ENCODE peak calls at places on chromosomes 6 and 20, in five cellular contexts. One of them, this sample, is unnamed.

GRCh38 chr6:105680131-105680530 is 277.2 kb upstream of the PREP start:
- DNase-seq in AG04449: no peak
- DNase-seq in T-cell: no peak
- DNase-seq in immature natural killer cell: no peak
- DNase-seq in body of pancreas: no peak
- DNase-seq in this sample: no peak

GRCh38 chr6:119430820-119431219 is 81.3 kb upstream of the MAN1A1 start:
- DNase-seq in AG04449: no peak
- DNase-seq in immature natural killer cell: no peak
- DNase-seq in body of pancreas: no peak
- DNase-seq in T-cell: no peak
- DNase-seq in this sample: no peak

GRCh38 chr6:157075549-157076426 is 247.5 kb downstream of the TMEM242 start:
- DNase-seq in T-cell: no peak
- DNase-seq in body of pancreas: no peak
- DNase-seq in AG04449: no peak
- DNase-seq in immature natural killer cell: no peak
- DNase-seq in this sample: peak; percentile 47

GRCh38 chr6:168715643-168716481 is 274.9 kb downstream of the SMOC2 start:
- DNase-seq in T-cell: no peak
- DNase-seq in body of pancreas: no peak
- DNase-seq in immature natural killer cell: no peak
- DNase-seq in AG04449: no peak
- DNase-seq in this sample: no peak

GRCh38 chr6:112014483-112014882 is 39.4 kb upstream of the CCN6 start:
- DNase-seq in immature natural killer cell: no peak
- DNase-seq in AG04449: peak; percentile 68
- DNase-seq in body of pancreas: no peak
- DNase-seq in T-cell: no peak
- DNase-seq in this sample: peak; percentile 53

GRCh38 chr20:17542993-17543412 is 11.8 kb upstream of the BFSP1 start:
- DNase-seq in immature natural killer cell: no peak
- DNase-seq in T-cell: no peak
- DNase-seq in body of pancreas: no peak
- DNase-seq in AG04449: peak; percentile 81
- DNase-seq in this sample: peak; percentile 86

GRCh38 chr6:145813285-145814034 is 1.1 kb downstream of the FBXO30 start:
- DNase-seq in T-cell: no peak
- DNase-seq in AG04449: no peak
- DNase-seq in body of pancreas: no peak
- DNase-seq in immature natural killer cell: no peak
- DNase-seq in this sample: peak; percentile 74

GRCh38 chr20:35773154-35773751 is 1.4 kb downstream of the PHF20 start:
- DNase-seq in immature natural killer cell: peak; percentile 57
- DNase-seq in T-cell: peak; percentile 5
- DNase-seq in body of pancreas: peak; percentile 37
- DNase-seq in AG04449: no peak
- DNase-seq in this sample: peak; percentile 56

GRCh38 chr6:5205877-5206840 is 54.6 kb downstream of the LYRM4 start:
- DNase-seq in immature natural killer cell: no peak
- DNase-seq in AG04449: peak; percentile 29
- DNase-seq in T-cell: no peak
- DNase-seq in body of pancreas: peak; percentile 76
- DNase-seq in this sample: peak; percentile 92

GRCh38 chr20:4609511-4609910 is 112.2 kb upstream of the PRND start:
- DNase-seq in AG04449: no peak
- DNase-seq in body of pancreas: no peak
- DNase-seq in T-cell: no peak
- DNase-seq in immature natural killer cell: no peak
- DNase-seq in this sample: no peak

GRCh38 chr6:5379647-5380242 is 118.4 kb downstream of the FARS2 start:
- DNase-seq in AG04449: no peak
- DNase-seq in body of pancreas: no peak
- DNase-seq in immature natural killer cell: no peak
- DNase-seq in T-cell: no peak
- DNase-seq in this sample: peak; percentile 59

GRCh38 chr6:140774080-140774505 is 1358.6 kb upstream of the GJE1 start:
- DNase-seq in AG04449: peak; percentile 40
- DNase-seq in immature natural killer cell: no peak
- DNase-seq in T-cell: no peak
- DNase-seq in body of pancreas: peak; percentile 3
- DNase-seq in this sample: peak; percentile 76

GRCh38 chr20:62051166-62051900 is 14.3 kb downstream of the TAF4 start:
- DNase-seq in immature natural killer cell: no peak
- DNase-seq in T-cell: no peak
- DNase-seq in body of pancreas: no peak
- DNase-seq in AG04449: no peak
- DNase-seq in this sample: no peak

GRCh38 chr6:79628466-79629288 is 2.5 kb upstream of the SH3BGRL2 start:
- DNase-seq in immature natural killer cell: no peak
- DNase-seq in body of pancreas: no peak
- DNase-seq in T-cell: no peak
- DNase-seq in AG04449: no peak
- DNase-seq in this sample: no peak

GRCh38 chr6:16374796-16375195 is 136.4 kb downstream of the GMPR start:
- DNase-seq in immature natural killer cell: no peak
- DNase-seq in AG04449: no peak
- DNase-seq in body of pancreas: peak; percentile 15
- DNase-seq in T-cell: no peak
- DNase-seq in this sample: no peak

GRCh38 chr6:141953072-141953471 is 179.7 kb upstream of the GJE1 start:
- DNase-seq in T-cell: no peak
- DNase-seq in body of pancreas: no peak
- DNase-seq in AG04449: no peak
- DNase-seq in immature natural killer cell: no peak
- DNase-seq in this sample: no peak

GRCh38 chr20:19453781-19454310 is 241.4 kb downstream of the SLC24A3 start:
- DNase-seq in AG04449: no peak
- DNase-seq in body of pancreas: no peak
- DNase-seq in immature natural killer cell: no peak
- DNase-seq in T-cell: no peak
- DNase-seq in this sample: no peak

GRCh38 chr6:71420693-71421328 is 132.2 kb downstream of the OGFRL1 start:
- DNase-seq in AG04449: peak; percentile 71
- DNase-seq in immature natural killer cell: no peak
- DNase-seq in body of pancreas: peak; percentile 98
- DNase-seq in T-cell: no peak
- DNase-seq in this sample: peak; percentile 96

GRCh38 chr6:168194732-168195565 is 115.9 kb upstream of the FRMD1 start:
- DNase-seq in body of pancreas: no peak
- DNase-seq in T-cell: no peak
- DNase-seq in immature natural killer cell: no peak
- DNase-seq in AG04449: no peak
- DNase-seq in this sample: no peak

GRCh38 chr6:24270011-24270410 is 87.8 kb downstream of the DCDC2 start:
- DNase-seq in T-cell: no peak
- DNase-seq in body of pancreas: no peak
- DNase-seq in immature natural killer cell: no peak
- DNase-seq in AG04449: no peak
- DNase-seq in this sample: no peak

GRCh38 chr20:9500121-9500911 is 14.1 kb upstream of the LAMP5 start:
- DNase-seq in T-cell: no peak
- DNase-seq in AG04449: no peak
- DNase-seq in immature natural killer cell: no peak
- DNase-seq in body of pancreas: peak; percentile 17
- DNase-seq in this sample: no peak

GRCh38 chr6:82006027-82006738 is 241.4 kb downstream of the IBTK start:
- DNase-seq in body of pancreas: peak; percentile 13
- DNase-seq in immature natural killer cell: no peak
- DNase-seq in AG04449: no peak
- DNase-seq in T-cell: no peak
- DNase-seq in this sample: peak; percentile 64

GRCh38 chr6:6474170-6474920 is 114.2 kb upstream of the LY86 start:
- DNase-seq in AG04449: no peak
- DNase-seq in body of pancreas: no peak
- DNase-seq in T-cell: no peak
- DNase-seq in immature natural killer cell: no peak
- DNase-seq in this sample: no peak